ENCODE peak calls at places on chromosome 17, in seven cellular contexts. One of them, this sample, is unnamed.

GRCh38 chr17:46935658-46936266 is 12.8 kb downstream of the GOSR2 start:
- DNase-seq in sigmoid colon: no peak
- DNase-seq in nephron progenitor cell: no peak
- DNase-seq in adrenal gland: no peak
- DNase-seq in neural progenitor cell: no peak
- DNase-seq in heart left ventricle: no peak
- DNase-seq in dorsolateral prefrontal cortex: no peak
- DNase-seq in this sample: no peak

GRCh38 chr17:29180051-29180787 is at the start of gene MYO18A:
- DNase-seq in heart left ventricle: peak; percentile 84
- DNase-seq in neural progenitor cell: peak; percentile 94
- DNase-seq in sigmoid colon: peak; percentile 87
- DNase-seq in dorsolateral prefrontal cortex: peak; percentile 89
- DNase-seq in adrenal gland: peak; percentile 83
- DNase-seq in nephron progenitor cell: peak; percentile 89
- DNase-seq in this sample: peak; percentile 80

GRCh38 chr17:70366421-70366820 is 197.1 kb downstream of the KCNJ2 start:
- DNase-seq in adrenal gland: no peak
- DNase-seq in neural progenitor cell: no peak
- DNase-seq in sigmoid colon: no peak
- DNase-seq in dorsolateral prefrontal cortex: no peak
- DNase-seq in heart left ventricle: no peak
- DNase-seq in nephron progenitor cell: no peak
- DNase-seq in this sample: no peak

GRCh38 chr17:67891481-67892119 is 66.3 kb downstream of the BPTF start:
- DNase-seq in heart left ventricle: no peak
- DNase-seq in neural progenitor cell: peak; percentile 4
- DNase-seq in sigmoid colon: no peak
- DNase-seq in nephron progenitor cell: no peak
- DNase-seq in dorsolateral prefrontal cortex: no peak
- DNase-seq in adrenal gland: peak; percentile 71
- DNase-seq in this sample: no peak

GRCh38 chr17:33342025-33342424 is 48.9 kb upstream of the ASIC2 start:
- DNase-seq in nephron progenitor cell: no peak
- DNase-seq in neural progenitor cell: no peak
- DNase-seq in dorsolateral prefrontal cortex: no peak
- DNase-seq in sigmoid colon: no peak
- DNase-seq in heart left ventricle: no peak
- DNase-seq in adrenal gland: no peak
- DNase-seq in this sample: no peak

GRCh38 chr17:29039764-29040598 is 3.0 kb upstream of the PIPOX start:
- DNase-seq in adrenal gland: no peak
- DNase-seq in nephron progenitor cell: no peak
- DNase-seq in neural progenitor cell: peak; percentile 70
- DNase-seq in dorsolateral prefrontal cortex: no peak
- DNase-seq in sigmoid colon: no peak
- DNase-seq in heart left ventricle: no peak
- DNase-seq in this sample: peak; percentile 25

GRCh38 chr17:42313773-42314566 is 25.7 kb downstream of the STAT5A start:
- DNase-seq in nephron progenitor cell: no peak
- DNase-seq in heart left ventricle: no peak
- DNase-seq in sigmoid colon: no peak
- DNase-seq in adrenal gland: peak; percentile 70
- DNase-seq in dorsolateral prefrontal cortex: no peak
- DNase-seq in neural progenitor cell: no peak
- DNase-seq in this sample: no peak

GRCh38 chr17:65388911-65389310 is 172.5 kb downstream of the AXIN2 start:
- DNase-seq in heart left ventricle: no peak
- DNase-seq in dorsolateral prefrontal cortex: no peak
- DNase-seq in neural progenitor cell: no peak
- DNase-seq in nephron progenitor cell: no peak
- DNase-seq in sigmoid colon: no peak
- DNase-seq in adrenal gland: no peak
- DNase-seq in this sample: no peak

GRCh38 chr17:79945591-79946255 is 89.9 kb downstream of the TBC1D16 start:
- DNase-seq in sigmoid colon: peak; percentile 57
- DNase-seq in adrenal gland: no peak
- DNase-seq in dorsolateral prefrontal cortex: peak; percentile 22
- DNase-seq in neural progenitor cell: no peak
- DNase-seq in nephron progenitor cell: no peak
- DNase-seq in heart left ventricle: no peak
- DNase-seq in this sample: no peak

GRCh38 chr17:76124582-76125390 is 16.3 kb downstream of the FOXJ1 start:
- DNase-seq in neural progenitor cell: peak; percentile 55
- DNase-seq in adrenal gland: no peak
- DNase-seq in heart left ventricle: no peak
- DNase-seq in dorsolateral prefrontal cortex: no peak
- DNase-seq in nephron progenitor cell: no peak
- DNase-seq in sigmoid colon: peak; percentile 62
- DNase-seq in this sample: no peak

GRCh38 chr17:10060526-10060925 is 137.9 kb downstream of the GAS7 start:
- DNase-seq in sigmoid colon: no peak
- DNase-seq in dorsolateral prefrontal cortex: no peak
- DNase-seq in neural progenitor cell: no peak
- DNase-seq in nephron progenitor cell: no peak
- DNase-seq in adrenal gland: no peak
- DNase-seq in heart left ventricle: no peak
- DNase-seq in this sample: no peak

GRCh38 chr17:2087597-2088211 is 32.8 kb downstream of the HIC1 start:
- DNase-seq in neural progenitor cell: no peak
- DNase-seq in sigmoid colon: peak; percentile 68
- DNase-seq in dorsolateral prefrontal cortex: no peak
- DNase-seq in nephron progenitor cell: peak; percentile 34
- DNase-seq in heart left ventricle: no peak
- DNase-seq in adrenal gland: peak; percentile 77
- DNase-seq in this sample: no peak

GRCh38 chr17:34750004-34750403 is 170.6 kb downstream of the TMEM132E start:
- DNase-seq in heart left ventricle: no peak
- DNase-seq in dorsolateral prefrontal cortex: no peak
- DNase-seq in sigmoid colon: peak; percentile 6
- DNase-seq in adrenal gland: no peak
- DNase-seq in nephron progenitor cell: no peak
- DNase-seq in neural progenitor cell: no peak
- DNase-seq in this sample: no peak

GRCh38 chr17:21019976-21020575 is 22.7 kb downstream of the USP22 start:
- DNase-seq in nephron progenitor cell: no peak
- DNase-seq in adrenal gland: peak; percentile 63
- DNase-seq in heart left ventricle: no peak
- DNase-seq in dorsolateral prefrontal cortex: peak; percentile 79
- DNase-seq in sigmoid colon: peak; percentile 73
- DNase-seq in neural progenitor cell: peak; percentile 29
- DNase-seq in this sample: no peak

GRCh38 chr17:76444518-76445311 is 8.2 kb downstream of the UBE2O start:
- DNase-seq in sigmoid colon: no peak
- DNase-seq in dorsolateral prefrontal cortex: no peak
- DNase-seq in adrenal gland: no peak
- DNase-seq in neural progenitor cell: no peak
- DNase-seq in nephron progenitor cell: no peak
- DNase-seq in heart left ventricle: no peak
- DNase-seq in this sample: no peak

GRCh38 chr17:47221154-47221553 is 12.0 kb downstream of the MYL4 start:
- DNase-seq in sigmoid colon: no peak
- DNase-seq in nephron progenitor cell: no peak
- DNase-seq in adrenal gland: no peak
- DNase-seq in heart left ventricle: no peak
- DNase-seq in neural progenitor cell: no peak
- DNase-seq in dorsolateral prefrontal cortex: no peak
- DNase-seq in this sample: no peak

GRCh38 chr17:50425001-50425681 is 877 bp upstream of the ACSF2 start:
- DNase-seq in adrenal gland: no peak
- DNase-seq in nephron progenitor cell: no peak
- DNase-seq in dorsolateral prefrontal cortex: no peak
- DNase-seq in neural progenitor cell: no peak
- DNase-seq in heart left ventricle: no peak
- DNase-seq in sigmoid colon: no peak
- DNase-seq in this sample: no peak

GRCh38 chr17:50425682-50426471 is at the start of gene ACSF2:
- DNase-seq in nephron progenitor cell: peak; percentile 79
- DNase-seq in adrenal gland: peak; percentile 76
- DNase-seq in sigmoid colon: peak; percentile 87
- DNase-seq in heart left ventricle: peak; percentile 75
- DNase-seq in dorsolateral prefrontal cortex: peak; percentile 42
- DNase-seq in neural progenitor cell: peak; percentile 66
- DNase-seq in this sample: peak; percentile 84

GRCh38 chr17:50428831-50429424 is 2.9 kb downstream of the ACSF2 start:
- DNase-seq in dorsolateral prefrontal cortex: no peak
- DNase-seq in adrenal gland: peak; percentile 85
- DNase-seq in sigmoid colon: no peak
- DNase-seq in neural progenitor cell: no peak
- DNase-seq in heart left ventricle: no peak
- DNase-seq in nephron progenitor cell: no peak
- DNase-seq in this sample: peak; percentile 18

GRCh38 chr17:50426472-50426782 is 409 bp downstream of the ACSF2 start:
- DNase-seq in adrenal gland: no peak
- DNase-seq in heart left ventricle: no peak
- DNase-seq in dorsolateral prefrontal cortex: no peak
- DNase-seq in neural progenitor cell: no peak
- DNase-seq in nephron progenitor cell: no peak
- DNase-seq in sigmoid colon: no peak
- DNase-seq in this sample: peak; percentile 12

DNA sequence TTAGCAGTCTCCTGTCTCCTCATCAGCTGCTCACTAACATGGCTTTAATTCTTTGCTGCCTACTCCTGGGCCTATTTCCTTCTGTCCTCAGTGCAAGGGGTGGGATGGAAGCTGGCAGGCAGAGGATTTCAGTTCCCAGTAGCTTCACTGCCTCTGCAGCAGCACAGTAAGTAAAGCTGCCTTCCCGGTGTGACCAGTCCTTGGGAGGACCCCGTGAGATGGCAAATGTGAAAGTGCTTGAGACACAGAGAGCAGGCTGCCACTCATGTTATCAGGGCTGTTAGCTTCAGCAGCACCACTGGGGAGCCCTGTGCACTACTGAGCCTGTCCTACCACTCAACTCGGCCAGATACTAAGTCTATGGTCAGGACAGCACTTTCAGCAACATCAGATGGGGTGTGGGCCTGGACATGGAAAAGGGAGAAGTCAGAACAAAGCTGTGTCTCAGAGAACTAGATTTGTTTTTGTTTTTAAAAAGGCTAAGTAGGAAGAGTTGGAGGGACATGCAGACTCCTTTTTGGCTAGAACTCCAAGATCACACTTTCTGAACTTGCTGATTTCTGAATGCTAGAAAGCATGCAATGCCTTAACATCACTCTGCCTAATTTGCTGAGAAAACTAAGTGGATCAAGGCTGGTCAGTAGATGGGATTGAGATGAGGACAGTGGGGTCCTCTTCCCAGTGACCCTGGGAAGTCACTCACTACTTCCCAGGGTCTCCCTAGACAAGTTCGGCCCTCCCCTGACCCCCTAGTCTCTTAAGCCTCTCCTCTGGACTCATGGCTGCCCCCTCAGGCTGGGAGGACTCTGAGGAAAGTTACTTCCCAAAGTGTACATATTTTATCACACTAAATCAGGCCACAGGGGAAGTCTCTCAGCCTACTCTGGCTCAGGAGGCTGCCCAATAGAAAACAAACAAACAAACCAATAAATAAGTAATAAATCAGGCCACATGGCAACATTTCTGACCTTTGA is 1.1 kb downstream of the ACSF2 start:
- DNase-seq in neural progenitor cell: peak; percentile 35
- DNase-seq in sigmoid colon: peak; percentile 69
- DNase-seq in dorsolateral prefrontal cortex: no peak
- DNase-seq in nephron progenitor cell: peak; percentile 28
- DNase-seq in heart left ventricle: peak; percentile 15
- DNase-seq in adrenal gland: peak; percentile 49
- DNase-seq in this sample: peak; percentile 77
- TF ChIP-seq CTCF in neural progenitor cell: peak; percentile 29
- TF ChIP-seq CTCF in sigmoid colon: no peak
- TF ChIP-seq CTCF in dorsolateral prefrontal cortex: no peak
- TF ChIP-seq CTCF in nephron progenitor cell: no peak
- TF ChIP-seq CTCF in heart left ventricle: no peak
- TF ChIP-seq CTCF in adrenal gland: no peak
- TF ChIP-seq CTCF in this sample: no peak

GRCh38 chr17:3799181-3799627 is 1.8 kb downstream of the ITGAE start:
- DNase-seq in heart left ventricle: no peak
- DNase-seq in nephron progenitor cell: no peak
- DNase-seq in neural progenitor cell: peak; percentile 43
- DNase-seq in adrenal gland: no peak
- DNase-seq in dorsolateral prefrontal cortex: no peak
- DNase-seq in sigmoid colon: no peak
- DNase-seq in this sample: no peak
- TF ChIP-seq CTCF in heart left ventricle: no peak
- TF ChIP-seq CTCF in nephron progenitor cell: no peak
- TF ChIP-seq CTCF in neural progenitor cell: peak; percentile 16
- TF ChIP-seq CTCF in adrenal gland: no peak
- TF ChIP-seq CTCF in dorsolateral prefrontal cortex: no peak
- TF ChIP-seq CTCF in sigmoid colon: no peak
- TF ChIP-seq CTCF in this sample: no peak

GRCh38 chr17:7854078-7854777 is 638 bp upstream of the TMEM88 start:
- DNase-seq in adrenal gland: no peak
- DNase-seq in sigmoid colon: peak; percentile 64
- DNase-seq in dorsolateral prefrontal cortex: no peak
- DNase-seq in nephron progenitor cell: peak; percentile 42
- DNase-seq in neural progenitor cell: peak; percentile 59
- DNase-seq in heart left ventricle: no peak
- DNase-seq in this sample: no peak
- TF ChIP-seq CTCF in adrenal gland: no peak
- TF ChIP-seq CTCF in sigmoid colon: no peak
- TF ChIP-seq CTCF in dorsolateral prefrontal cortex: no peak
- TF ChIP-seq CTCF in nephron progenitor cell: no peak
- TF ChIP-seq CTCF in neural progenitor cell: no peak
- TF ChIP-seq CTCF in heart left ventricle: no peak
- TF ChIP-seq CTCF in this sample: no peak

DNA sequence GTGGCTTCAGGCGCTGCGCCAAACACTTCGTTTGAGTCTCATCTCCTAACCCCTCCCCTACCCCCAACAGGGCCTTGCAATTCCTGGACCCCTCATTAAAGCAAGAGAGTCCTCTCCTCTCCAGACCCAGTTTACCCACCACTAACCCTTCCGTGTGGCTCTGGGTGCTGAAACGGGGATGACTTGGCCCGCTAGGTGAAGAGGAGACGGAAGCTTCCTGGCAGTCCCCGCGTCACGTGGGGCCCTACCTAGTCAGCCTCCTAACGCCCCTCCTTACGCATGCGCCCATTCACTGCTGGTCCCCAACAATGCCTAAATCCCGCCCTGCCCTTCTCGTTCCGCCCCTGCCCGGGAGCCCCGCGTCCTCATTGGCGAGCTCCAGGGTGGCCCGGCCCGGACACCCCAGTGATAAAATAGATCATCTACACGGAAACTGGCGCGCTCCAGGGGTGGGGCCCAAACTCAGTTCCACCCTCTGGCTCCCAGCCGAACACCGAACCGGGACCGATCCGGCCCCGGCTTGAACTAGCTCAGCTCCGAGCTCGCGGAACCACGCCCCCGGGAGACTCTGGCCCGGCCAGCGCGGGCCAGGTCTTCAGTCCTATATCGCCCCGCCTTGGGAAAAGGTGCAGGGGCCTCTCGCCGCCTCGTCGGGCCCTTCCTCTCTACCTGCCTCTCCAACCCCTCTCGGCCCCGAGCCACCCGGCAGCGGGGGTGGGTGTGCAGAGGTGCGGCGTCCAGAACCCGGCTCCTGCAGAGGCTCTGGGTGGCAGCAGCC is at the start of gene SLC16A13:
- DNase-seq in sigmoid colon: peak; percentile 98
- DNase-seq in adrenal gland: peak; percentile 98
- DNase-seq in dorsolateral prefrontal cortex: peak; percentile 91
- DNase-seq in neural progenitor cell: peak; percentile 98
- DNase-seq in heart left ventricle: peak; percentile 95
- DNase-seq in nephron progenitor cell: peak; percentile 92
- DNase-seq in this sample: peak; percentile 99
- TF ChIP-seq CTCF in sigmoid colon: no peak
- TF ChIP-seq CTCF in adrenal gland: no peak
- TF ChIP-seq CTCF in dorsolateral prefrontal cortex: peak; percentile 13
- TF ChIP-seq CTCF in neural progenitor cell: no peak
- TF ChIP-seq CTCF in heart left ventricle: no peak
- TF ChIP-seq CTCF in nephron progenitor cell: no peak
- TF ChIP-seq CTCF in this sample: no peak